ENCODE peak calls at places on chromosomes 6 and 20, in five cellular contexts. L is brain microvascular endothelial cell, D is bronchial epithelial cell, O is heart left ventricle, I is heart right ventricle. M is an unnamed sample.

GRCh38 chr6:39753745-39754084 is 28.5 kb upstream of the KIF6 start:
- DNase-seq in L (no peak), D (no peak), O (no peak), I (no peak), M (no peak)

GRCh38 chr6:170111816-170112582 is 178.9 kb downstream of the DLL1 start:
- DNase-seq in L (no peak), D (no peak), O (peak; percentile 13), I (peak; percentile 0), M (no peak)

GRCh38 chr6:112223070-112223861 is 31.1 kb downstream of the LAMA4 start:
- DNase-seq in L (peak; percentile 59), D (no peak), O (no peak), I (no peak), M (no peak)

GRCh38 chr20:34262488-34263288 is 21.5 kb downstream of the ASIP start:
- DNase-seq in L (peak; percentile 34), D (peak; percentile 33), O (peak; percentile 57), I (peak; percentile 64), M (no peak)

GRCh38 chr6:169520104-169520503 is 181.7 kb downstream of the WDR27 start:
- DNase-seq in L (peak; percentile 27), D (no peak), O (no peak), I (no peak), M (no peak)

GRCh38 chr6:168247456-168248147 is 72.0 kb downstream of the DACT2 start:
- DNase-seq in L (peak; percentile 2), D (peak; percentile 2), O (no peak), I (no peak), M (peak; percentile 85)

GRCh38 chr6:12012231-12012565 is at the start of gene HIVEP1:
- DNase-seq in L (no peak), D (no peak), O (peak; percentile 53), I (no peak), M (peak; percentile 49)

GRCh38 chr20:44990425-44990824 is 24.1 kb downstream of the STK4 start:
- DNase-seq in L (no peak), D (no peak), O (no peak), I (no peak), M (no peak)

GRCh38 chr6:99588618-99589289 is 17.9 kb upstream of the PRDM13 start:
- DNase-seq in L (peak; percentile 36), D (peak; percentile 57), O (peak; percentile 48), I (peak; percentile 26), M (peak; percentile 73)

GRCh38 chr6:56984374-56984773 is 29.5 kb downstream of the BEND6 start:
- DNase-seq in L (no peak), D (no peak), O (no peak), I (no peak), M (no peak)

GRCh38 chr20:59165794-59166709 is 2.4 kb downstream of the ZNF831 start:
- DNase-seq in L (no peak), D (no peak), O (no peak), I (no peak), M (no peak)

GRCh38 chr6:167932468-167933276 is 64.8 kb upstream of the KIF25 start:
- DNase-seq in L (peak; percentile 16), D (peak; percentile 85), O (no peak), I (no peak), M (no peak)

GRCh38 chr20:33673411-33674293 is 576 bp downstream of the NECAB3 start:
- DNase-seq in L (no peak), D (no peak), O (no peak), I (no peak), M (no peak)

GRCh38 chr6:143772110-143772509 is 71.0 kb upstream of the LTV1 start:
- DNase-seq in L (no peak), D (no peak), O (no peak), I (no peak), M (no peak)

GRCh38 chr6:99822741-99823512 is 171.1 kb downstream of the MCHR2 start:
- DNase-seq in L (peak; percentile 16), D (peak; percentile 79), O (no peak), I (peak; percentile 7), M (peak; percentile 30)

GRCh38 chr6:146890644-146891434 is 292.1 kb downstream of the ADGB start:
- DNase-seq in L (no peak), D (no peak), O (no peak), I (no peak), M (no peak)

GRCh38 chr6:132730560-132730959 is 16.7 kb upstream of the VNN1 start:
- DNase-seq in L (peak; percentile 6), D (peak; percentile 96), O (no peak), I (no peak), M (no peak)

GRCh38 chr20:4068708-4069107 is 53.4 kb upstream of the RNF24 start:
- DNase-seq in L (no peak), D (peak; percentile 81), O (no peak), I (no peak), M (no peak)

GRCh38 chr6:54614499-54615195 is 231.9 kb upstream of the FAM83B start:
- DNase-seq in L (no peak), D (no peak), O (no peak), I (no peak), M (no peak)

GRCh38 chr6:16322666-16323312 is 84.4 kb downstream of the GMPR start:
- DNase-seq in L (peak; percentile 90), D (peak; percentile 96), O (peak; percentile 77), I (peak; percentile 84), M (no peak)

GRCh38 chr6:15911753-15912504 is 217.0 kb upstream of the MYLIP start:
- DNase-seq in L (no peak), D (no peak), O (no peak), I (no peak), M (no peak)

GRCh38 chr20:63027425-63028389 is 20.9 kb upstream of the BHLHE23 start:
- DNase-seq in L (no peak), D (no peak), O (no peak), I (no peak), M (peak; percentile 35)

GRCh38 chr20:63031251-63032014 is 24.7 kb upstream of the BHLHE23 start:
- DNase-seq in L (no peak), D (no peak), O (no peak), I (no peak), M (no peak)

GRCh38 chr20:63028461-63028921 is 21.7 kb upstream of the BHLHE23 start:
- DNase-seq in L (no peak), D (no peak), O (no peak), I (no peak), M (no peak)

GRCh38 chr20:63032026-63032800 is 25.4 kb upstream of the BHLHE23 start:
- DNase-seq in L (no peak), D (no peak), O (no peak), I (no peak), M (no peak)

GRCh38 chr20:63029358-63030121 is 22.8 kb upstream of the BHLHE23 start:
- DNase-seq in L (no peak), D (peak; percentile 10), O (no peak), I (no peak), M (no peak)
- H3K27me3 ChIP-seq in L (peaks cover 71% of the 10 kb centered on the region), D (peaks cover 19% of the 10 kb centered on the region), O (peaks cover 63% of the 10 kb centered on the region), I (peaks cover 96% of the 10 kb centered on the region), M (peaks cover 65% of the 10 kb centered on the region)

DNA sequence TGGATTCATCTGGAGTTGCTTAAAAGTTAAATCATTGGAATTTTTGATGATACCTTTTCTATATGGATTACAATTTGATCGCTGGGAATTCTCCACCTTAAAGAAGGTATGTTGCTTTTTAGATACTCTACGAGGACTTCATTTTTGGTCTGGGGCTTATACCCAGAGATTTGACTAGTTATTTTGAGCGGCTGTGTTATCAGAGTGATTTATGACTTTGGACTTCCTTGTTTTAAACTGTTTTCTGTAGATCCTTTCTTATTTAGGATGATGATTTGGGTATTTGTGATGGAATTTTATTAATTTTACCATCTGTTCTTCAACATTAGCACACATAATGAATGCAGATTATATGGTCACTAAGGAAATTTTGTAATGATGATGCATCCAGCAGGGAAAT is 75.2 kb downstream of the SOX4 start:
- DNase-seq in L (no peak), D (no peak), O (no peak), I (no peak), M (no peak)
- H3K4me3 ChIP-seq in L (no peak overlapping the region), D (no peak overlapping the region), O (no peak overlapping the region), I (no peak overlapping the region), M (no peak overlapping the region)

GRCh38 chr6:2275892-2276242 is 30.5 kb upstream of the GMDS start:
- DNase-seq in L (no peak), D (no peak), O (no peak), I (no peak), M (no peak)
- TF ChIP-seq CTCF in L (no peak), D (no peak), O (no peak), I (no peak), M (no peak)

GRCh38 chr6:89269981-89270380 is 45.1 kb downstream of the GABRR2 start:
- DNase-seq in L (no peak), D (no peak), O (no peak), I (no peak), M (no peak)

GRCh38 chr6:89267918-89268317 is 47.2 kb downstream of the GABRR2 start:
- DNase-seq in L (no peak), D (no peak), O (no peak), I (no peak), M (no peak)

GRCh38 chr6:89272611-89273010 is 42.5 kb downstream of the GABRR2 start:
- DNase-seq in L (no peak), D (no peak), O (no peak), I (no peak), M (no peak)

GRCh38 chr6:89270951-89271721 is 44.0 kb downstream of the GABRR2 start:
- DNase-seq in L (no peak), D (no peak), O (no peak), I (no peak), M (no peak)

GRCh38 chr6:89268776-89269175 is 46.3 kb downstream of the GABRR2 start:
- DNase-seq in L (peak; percentile 21), D (no peak), O (no peak), I (no peak), M (no peak)
- H3K27me3 ChIP-seq in L (no peaks in the 10 kb centered on the region), D (peaks cover 9% of the 10 kb centered on the region), O (no peaks in the 10 kb centered on the region), I (no peaks in the 10 kb centered on the region), M (no peaks in the 10 kb centered on the region)

DNA sequence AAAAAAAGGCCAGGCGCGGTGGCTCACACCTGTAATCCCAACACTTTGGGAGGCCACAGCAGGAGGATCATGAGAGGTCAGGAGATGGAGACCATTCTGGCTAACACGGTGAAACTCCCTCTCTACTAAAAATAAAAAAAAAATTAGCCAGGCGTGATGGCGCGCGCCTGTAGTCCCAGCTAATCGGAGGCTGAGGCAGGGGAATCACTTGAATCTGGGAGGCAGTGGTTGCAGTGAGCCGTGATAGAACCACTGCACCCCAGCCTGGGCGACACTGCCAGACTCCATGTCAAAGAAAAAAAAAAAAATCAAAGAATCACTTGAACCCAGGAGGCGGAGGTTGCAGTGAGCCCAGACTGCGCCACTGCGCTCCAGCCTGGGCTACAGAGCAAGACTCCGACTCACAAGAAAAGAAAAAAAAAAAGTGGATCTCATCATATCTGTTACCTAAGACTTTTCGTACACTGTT is 4.2 kb downstream of the RBM39 start:
- DNase-seq in L (no peak), D (no peak), O (no peak), I (no peak), M (no peak)
- H3K4me3 ChIP-seq in L (no peak overlapping the region), D (no peak overlapping the region), O (peak overlapping the region; percentile 91), I (peak overlapping the region; percentile 85), M (no peak overlapping the region)